ENCODE peak calls at places on chromosomes 6 and 20, in ten cellular contexts. C, O, Z, S, G, X, W, D, J and V are unnamed samples.

GRCh38 chr6:148465654-148466053 is 123.0 kb downstream of the SASH1 start:
- DNase-seq in W (no peak), G (no peak), D (no peak), J (no peak), S (no peak), Z (peak; percentile 42), X (no peak), O (no peak), C (no peak), V (no peak)

GRCh38 chr6:71463061-71463460 is 174.4 kb downstream of the OGFRL1 start:
- DNase-seq in J (no peak), W (no peak), C (peak; percentile 22), D (no peak), G (no peak), S (no peak), Z (no peak), X (no peak), O (no peak), V (no peak)

GRCh38 chr6:40948598-40948997 is 90.4 kb downstream of the UNC5CL start:
- DNase-seq in J (no peak), G (no peak), W (no peak), D (no peak), Z (no peak), X (no peak), C (peak; percentile 5), S (peak; percentile 59), O (no peak), V (no peak)

GRCh38 chr20:17735206-17735804 is 35.5 kb downstream of the BANF2 start:
- DNase-seq in X (no peak), C (peak; percentile 61), W (no peak), D (no peak), Z (no peak), G (no peak), J (no peak), S (no peak), O (no peak), V (peak; percentile 72)

GRCh38 chr6:131288214-131288613 is 152.9 kb downstream of the AKAP7 start:
- DNase-seq in C (no peak), D (no peak), S (no peak), W (no peak), O (no peak), G (no peak), J (no peak), X (no peak), Z (no peak), V (no peak)

GRCh38 chr6:3285049-3285639 is 26.4 kb downstream of the PSMG4 start:
- DNase-seq in O (no peak), X (peak; percentile 61), C (no peak), J (no peak), S (no peak), D (peak; percentile 41), W (no peak), Z (no peak), G (no peak), V (no peak)

GRCh38 chr20:1204061-1204460 is 807 bp downstream of the C20orf202 start:
- DNase-seq in S (no peak), O (no peak), W (no peak), C (no peak), G (no peak), D (no peak), J (no peak), Z (no peak), X (no peak), V (no peak)

GRCh38 chr6:138945354-138945753 is 42.7 kb downstream of the REPS1 start:
- DNase-seq in O (no peak), J (no peak), X (no peak), G (peak; percentile 12), D (no peak), W (no peak), C (no peak), S (peak; percentile 5), Z (no peak), V (no peak)

GRCh38 chr20:53427951-53428350 is 165.7 kb downstream of the ZNF217 start:
- DNase-seq in G (no peak), J (no peak), X (no peak), Z (no peak), S (no peak), W (no peak), D (no peak), O (no peak), C (no peak), V (no peak)

GRCh38 chr20:5933802-5934436 is 16.4 kb downstream of the TRMT6 start:
- DNase-seq in J (no peak), C (peak; percentile 12), X (no peak), S (no peak), O (no peak), W (no peak), Z (peak; percentile 71), D (no peak), G (peak; percentile 41), V (no peak)

GRCh38 chr6:31113861-31114539 is 600 bp upstream of the PSORS1C1 start:
- DNase-seq in O (no peak), D (no peak), Z (no peak), X (no peak), C (peak; percentile 62), S (peak; percentile 91), G (no peak), W (no peak), J (no peak), V (no peak)

GRCh38 chr6:119355157-119355556 is 5.6 kb upstream of the MAN1A1 start:
- DNase-seq in O (no peak), X (no peak), J (no peak), G (no peak), W (no peak), C (peak; percentile 36), D (no peak), Z (no peak), S (no peak), V (no peak)

GRCh38 chr6:14079433-14079832 is 38.1 kb upstream of the CD83 start:
- DNase-seq in G (no peak), O (no peak), S (peak; percentile 15), D (no peak), Z (no peak), J (no peak), X (no peak), C (no peak), W (no peak), V (peak; percentile 7)

GRCh38 chr6:4928426-4928825 is 75.4 kb downstream of the RPP40 start:
- DNase-seq in G (no peak), J (no peak), X (no peak), W (no peak), D (no peak), O (no peak), Z (no peak), S (peak; percentile 52), C (peak; percentile 28), V (no peak)

GRCh38 chr6:142297996-142298753 is 3.6 kb upstream of the ADGRG6 start:
- DNase-seq in O (no peak), G (no peak), S (peak; percentile 78), Z (no peak), W (no peak), D (no peak), J (no peak), C (peak; percentile 38), X (no peak), V (peak; percentile 51)

DNA sequence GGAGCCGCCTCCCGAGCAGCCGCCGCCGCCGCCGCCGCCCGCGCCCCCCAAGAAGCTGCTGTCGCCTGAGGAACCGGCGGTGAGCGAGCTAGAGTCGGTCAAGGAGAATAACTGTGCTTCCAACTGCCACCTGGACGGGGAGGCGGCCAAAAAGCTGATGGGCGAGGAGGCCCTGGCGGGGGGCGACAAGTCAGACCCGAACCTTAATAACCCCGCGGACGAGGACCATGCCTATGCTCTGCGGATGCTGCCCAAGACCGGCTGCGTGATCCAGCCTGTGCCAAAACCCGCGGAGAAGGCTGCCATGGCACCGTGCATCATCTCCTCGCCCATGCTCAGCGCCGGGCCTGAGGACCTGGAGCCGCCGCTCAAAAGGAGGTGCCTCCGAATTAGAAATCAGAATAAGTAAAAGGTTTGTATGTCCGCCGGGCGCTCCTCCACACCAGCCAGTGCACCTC is 145.2 kb downstream of the SOBP start:
- DNase-seq in Z (no peak), G (no peak), O (peak; percentile 62), W (no peak), S (no peak), C (no peak), D (no peak), X (no peak), J (no peak), V (no peak)
- H3K4me3 ChIP-seq in Z (no peak overlapping the region), G (no peak overlapping the region), O (no peak overlapping the region), W (peak overlapping the region; percentile 6), S (no peak overlapping the region), C (no peak overlapping the region), D (no peak overlapping the region), X (no peak overlapping the region), J (no peak overlapping the region), V (no peak overlapping the region)

GRCh38 chr6:32843321-32843978 is 397 bp downstream of the PSMB8 start:
- DNase-seq in W (peak; percentile 65), C (peak; percentile 17), O (peak; percentile 88), X (peak; percentile 85), S (peak; percentile 36), G (no peak), D (peak; percentile 70), J (peak; percentile 88), Z (peak; percentile 86), V (no peak)

GRCh38 chr6:32842690-32843089 is 1.2 kb downstream of the PSMB8 start:
- DNase-seq in J (no peak), W (no peak), Z (no peak), X (no peak), S (no peak), G (no peak), O (no peak), D (no peak), C (no peak), V (no peak)

GRCh38 chr6:32845381-32845884 is 1.6 kb upstream of the PSMB8 start:
- DNase-seq in D (no peak), C (no peak), X (no peak), W (no peak), J (peak; percentile 83), S (no peak), G (no peak), O (no peak), Z (peak; percentile 83), V (no peak)

GRCh38 chr6:32844839-32845372 is 1.1 kb upstream of the PSMB8 start:
- DNase-seq in D (no peak), J (no peak), S (no peak), C (no peak), W (no peak), X (no peak), Z (no peak), O (peak; percentile 91), G (no peak), V (no peak)

GRCh38 chr6:32843979-32844838 is at the start of gene PSMB8:
- DNase-seq in C (peak; percentile 91), S (peak; percentile 96), G (peak; percentile 86), W (peak; percentile 96), J (peak; percentile 96), O (peak; percentile 83), Z (peak; percentile 99), X (peak; percentile 99), D (peak; percentile 97), V (peak; percentile 96)
- H3K4me1 ChIP-seq in C (peaks cover 3% of the 10 kb centered on the region), S (no peaks in the 10 kb centered on the region), G (peaks cover 5% of the 10 kb centered on the region), W (peaks cover 5% of the 10 kb centered on the region), J (peaks cover 18% of the 10 kb centered on the region), O (peaks cover 39% of the 10 kb centered on the region), Z (peaks cover 77% of the 10 kb centered on the region), X (peaks cover 15% of the 10 kb centered on the region), D (peaks cover 4% of the 10 kb centered on the region), V (peaks cover 19% of the 10 kb centered on the region)

GRCh38 chr6:11233936-11234573 is 1.6 kb upstream of the NEDD9 start:
- DNase-seq in G (no peak), S (no peak), X (no peak), W (no peak), J (no peak), O (no peak), C (no peak), Z (no peak), D (no peak), V (no peak)
- H3K27ac ChIP-seq in G (no peak overlapping the region), S (no peak overlapping the region), X (no peak overlapping the region), W (no peak overlapping the region), J (peak overlapping the region; percentile 90), O (peak overlapping the region; percentile 93), C (no peak overlapping the region), Z (no peak overlapping the region), D (peak overlapping the region; percentile 78), V (no peak overlapping the region)

GRCh38 chr6:6004147-6004995 is 2.4 kb downstream of the NRN1 start:
- DNase-seq in X (no peak), W (no peak), G (no peak), J (no peak), Z (peak; percentile 31), C (peak; percentile 29), S (peak; percentile 61), D (no peak), O (peak; percentile 57), V (no peak)
- H3K4me3 ChIP-seq in X (peak overlapping the region; percentile 48), W (peak overlapping the region; percentile 27), G (peak overlapping the region; percentile 39), J (peak overlapping the region; percentile 50), Z (no peak overlapping the region), C (no peak overlapping the region), S (peak overlapping the region; percentile 100), D (peak overlapping the region; percentile 65), O (peak overlapping the region; percentile 53), V (no peak overlapping the region)